ENCODE peak calls at places on chromosomes 11 and 22, in ten cellular contexts. A, U, Y, T, W, E, F, B, R and Q are unnamed samples.

GRCh38 chr11:64713031-64713780 is 9.8 kb downstream of the NRXN2 start:
- DNase-seq in A (peak), U (peak), Y (peak), T (no peak), W (peak), E (no peak), F (peak), B (no peak), R (peak), Q (no peak)

GRCh38 chr22:44389181-44389580 is 76.4 kb upstream of the SHISAL1 start:
- DNase-seq in A (no peak), U (no peak), Y (peak), T (no peak), W (no peak), E (no peak), F (no peak), B (no peak), R (no peak), Q (no peak)

GRCh38 chr11:12581923-12582322 is 92.3 kb upstream of the TEAD1 start:
- DNase-seq in A (peak), U (peak), Y (no peak), T (no peak), W (peak), E (no peak), F (no peak), B (no peak), R (peak), Q (no peak)

GRCh38 chr11:73981051-73981805 is 1.4 kb downstream of the UCP2 start:
- DNase-seq in A (no peak), U (no peak), Y (no peak), T (no peak), W (no peak), E (no peak), F (no peak), B (no peak), R (no peak), Q (no peak)

GRCh38 chr22:48952256-48953102 is 875.2 kb downstream of the BRD1 start:
- DNase-seq in A (no peak), U (no peak), Y (no peak), T (no peak), W (no peak), E (no peak), F (no peak), B (no peak), R (no peak), Q (no peak)

GRCh38 chr22:38228873-38229740 is 27.3 kb downstream of the MAFF start:
- DNase-seq in A (peak), U (peak), Y (no peak), T (no peak), W (peak), E (no peak), F (no peak), B (no peak), R (no peak), Q (no peak)

GRCh38 chr11:125609545-125609944 is 15.4 kb upstream of the CHEK1 start:
- DNase-seq in A (no peak), U (no peak), Y (no peak), T (no peak), W (no peak), E (no peak), F (no peak), B (no peak), R (no peak), Q (no peak)

GRCh38 chr11:126654886-126655806 is 299.7 kb downstream of the ST3GAL4 start:
- DNase-seq in A (no peak), U (no peak), Y (peak), T (no peak), W (peak), E (no peak), F (no peak), B (peak), R (peak), Q (no peak)

GRCh38 chr11:116173946-116174911 is 598.6 kb downstream of the BUD13 start:
- DNase-seq in A (no peak), U (no peak), Y (no peak), T (no peak), W (no peak), E (no peak), F (no peak), B (no peak), R (no peak), Q (no peak)

GRCh38 chr22:39717099-39717498 is 146.5 kb downstream of the CACNA1I start:
- DNase-seq in A (no peak), U (no peak), Y (no peak), T (no peak), W (no peak), E (no peak), F (no peak), B (peak), R (no peak), Q (no peak)

GRCh38 chr22:31243339-31244043 is 31.4 kb downstream of the LIMK2 start:
- DNase-seq in A (no peak), U (peak), Y (no peak), T (no peak), W (peak), E (no peak), F (no peak), B (no peak), R (no peak), Q (no peak)

GRCh38 chr11:11270236-11270775 is 82.7 kb downstream of the CSNK2A3 start:
- DNase-seq in A (no peak), U (no peak), Y (no peak), T (no peak), W (no peak), E (no peak), F (no peak), B (no peak), R (no peak), Q (no peak)

GRCh38 chr22:47175761-47176359 is 413.4 kb downstream of the TBC1D22A start:
- DNase-seq in A (no peak), U (no peak), Y (no peak), T (no peak), W (no peak), E (no peak), F (no peak), B (no peak), R (no peak), Q (no peak)